ENCODE peak calls at places on chromosomes 11 and 22, in seven cellular contexts. U is astrocyte, N is GM04503, G is coronary artery, M is sciatic nerve, E is AG10803, A is SW 1271. K is an unnamed sample.

GRCh38 chr22:48500481-48501230 is 1327.0 kb downstream of the BRD1 start:
- DNase-seq in M (no peak), N (no peak), U (peak), G (no peak), A (no peak), E (no peak), K (no peak)

GRCh38 chr22:47918276-47918928 is 1156.0 kb downstream of the TBC1D22A start:
- DNase-seq in A (no peak), E (no peak), G (no peak), M (no peak), U (no peak), N (no peak), K (no peak)

GRCh38 chr11:100640646-100641045 is 46.4 kb upstream of the ARHGAP42 start:
- DNase-seq in M (no peak), G (no peak), A (no peak), N (no peak), E (no peak), U (no peak), K (no peak)

GRCh38 chr11:121763526-121763925 is 310.8 kb upstream of the SORL1-AS1 start:
- DNase-seq in E (no peak), N (no peak), U (no peak), G (no peak), M (no peak), A (no peak), K (no peak)

GRCh38 chr22:36381513-36382079 is 6.2 kb downstream of the MYH9 start:
- DNase-seq in M (no peak), G (no peak), A (no peak), E (no peak), U (no peak), N (no peak), K (no peak)

GRCh38 chr11:70913715-70914231 is 338.6 kb downstream of the SHANK2 start:
- DNase-seq in M (no peak), E (no peak), N (no peak), G (no peak), A (no peak), U (no peak), K (no peak)

GRCh38 chr11:9072790-9073189 is 18.6 kb downstream of the SCUBE2 start:
- DNase-seq in E (no peak), G (peak), U (no peak), M (no peak), N (no peak), A (no peak), K (no peak)

GRCh38 chr11:36300651-36301050 is 4.6 kb downstream of the PRR5L start:
- DNase-seq in A (no peak), M (peak), G (no peak), U (peak), N (no peak), E (peak), K (no peak)

GRCh38 chr11:12157241-12157661 is 46.9 kb downstream of the MICAL2 start:
- DNase-seq in M (no peak), U (peak), A (no peak), N (peak), E (peak), G (peak), K (no peak)

GRCh38 chr22:48748860-48749554 is 1078.7 kb downstream of the BRD1 start:
- DNase-seq in M (no peak), U (no peak), N (no peak), G (peak), A (no peak), E (no peak), K (no peak)

GRCh38 chr11:9462172-9462799 is 1.5 kb downstream of the ZNF143 start:
- DNase-seq in U (peak), G (no peak), N (peak), A (no peak), M (no peak), E (peak), K (no peak)

GRCh38 chr22:32668254-32669094 is 133.0 kb upstream of the TIMP3 start:
- DNase-seq in M (no peak), U (no peak), E (no peak), G (no peak), N (no peak), A (no peak), K (no peak)

GRCh38 chr22:37679670-37680069 is 4.2 kb downstream of the LGALS1 start:
- DNase-seq in E (no peak), A (no peak), N (no peak), U (no peak), M (no peak), G (no peak), K (no peak)

GRCh38 chr11:79400717-79401330 is 40.0 kb downstream of the TENM4 start:
- DNase-seq in G (no peak), M (no peak), N (no peak), U (no peak), A (peak), E (no peak), K (no peak)

GRCh38 chr11:45900916-45901617 is 6.0 kb downstream of the FREY1 start:
- DNase-seq in A (no peak), M (no peak), U (no peak), E (peak), N (no peak), G (no peak), K (no peak)

GRCh38 chr11:45654741-45655283 is 10.6 kb downstream of the CHST1 start:
- DNase-seq in N (no peak), M (no peak), G (peak), A (no peak), E (no peak), U (no peak), K (no peak)

K was measured in HCT116.